ENCODE peak calls at places on chromosomes 1 and 21, in five cellular contexts. H is activated CD8-positive, alpha-beta T cell treated with anti-CD3 and anti-CD28 coated beads for 36 hours; E is AG08396; G is NCI-H510A; J is heart left ventricle. N is an unnamed sample.

GRCh38 chr1:84347547-84348239 is 46.2 kb downstream of the SAMD13 start:
- DNase-seq in H (no peak), E (no peak), G (no peak), J (no peak), N (no peak)

GRCh38 chr1:25797939-25798338 is 2.1 kb upstream of the SELENON start:
- DNase-seq in H (peak; percentile 46), E (peak; percentile 77), G (no peak), J (no peak), N (no peak)

GRCh38 chr1:38656741-38657140 is 202.8 kb downstream of the RRAGC start:
- DNase-seq in H (no peak), E (no peak), G (no peak), J (no peak), N (no peak)

GRCh38 chr1:11736746-11737639 is 1.1 kb downstream of the AGTRAP start:
- DNase-seq in H (peak; percentile 71), E (peak; percentile 75), G (peak; percentile 46), J (peak; percentile 34), N (peak; percentile 75)

GRCh38 chr1:157992031-157992568 is 1.3 kb upstream of the KIRREL1 start:
- DNase-seq in H (peak; percentile 67), E (peak; percentile 78), G (peak; percentile 20), J (peak; percentile 70), N (no peak)

GRCh38 chr21:40173833-40174232 is 306.6 kb downstream of the PCP4 start:
- DNase-seq in H (no peak), E (no peak), G (no peak), J (no peak), N (no peak)

GRCh38 chr1:62384276-62385005 is 52.4 kb upstream of the USP1 start:
- DNase-seq in H (no peak), E (peak; percentile 47), G (peak; percentile 59), J (peak; percentile 14), N (no peak)

GRCh38 chr1:156815307-156815826 is 1.3 kb downstream of the SH2D2A start:
- DNase-seq in H (no peak), E (peak; percentile 63), G (no peak), J (peak; percentile 74), N (no peak)

GRCh38 chr1:87221008-87221407 is 107.7 kb upstream of the LMO4 start:
- DNase-seq in H (no peak), E (no peak), G (no peak), J (no peak), N (no peak)

GRCh38 chr1:220881918-220882891 is 3.0 kb downstream of the HLX start:
- DNase-seq in H (no peak), E (peak; percentile 38), G (no peak), J (peak; percentile 42), N (no peak)

GRCh38 chr1:151831605-151832004 is at the start of gene RORC:
- DNase-seq in H (no peak), E (no peak), G (peak; percentile 51), J (peak; percentile 62), N (peak; percentile 84)

GRCh38 chr1:191160837-191161236 is 683.2 kb upstream of the BRINP3 start:
- DNase-seq in H (no peak), E (no peak), G (no peak), J (no peak), N (no peak)

GRCh38 chr1:205319081-205320018 is 2.2 kb downstream of the NUAK2 start:
- DNase-seq in H (peak; percentile 44), E (no peak), G (peak; percentile 78), J (peak; percentile 38), N (peak; percentile 86)

GRCh38 chr1:165129568-165130164 is 226.8 kb downstream of the LMX1A start:
- DNase-seq in H (peak; percentile 68), E (peak; percentile 33), G (peak; percentile 55), J (peak; percentile 18), N (peak; percentile 57)

GRCh38 chr1:185670187-185670627 is 64.0 kb upstream of the HMCN1 start:
- DNase-seq in H (peak; percentile 79), E (peak; percentile 17), G (no peak), J (peak; percentile 40), N (no peak)

GRCh38 chr1:224182057-224182865 is 779 bp upstream of the DEGS1 start:
- DNase-seq in H (peak; percentile 73), E (no peak), G (no peak), J (no peak), N (no peak)

GRCh38 chr21:46096596-46096981 is 1.3 kb upstream of the COL6A2 start:
- DNase-seq in H (no peak), E (no peak), G (no peak), J (peak; percentile 8), N (no peak)

GRCh38 chr1:23421752-23422312 is 2.7 kb downstream of the TCEA3 start:
- DNase-seq in H (no peak), E (peak; percentile 77), G (no peak), J (no peak), N (no peak)

GRCh38 chr1:60510162-60510561 is 436.6 kb upstream of the C1orf87 start:
- DNase-seq in H (no peak), E (no peak), G (no peak), J (no peak), N (no peak)

GRCh38 chr1:194252189-194252588 is 1065.8 kb upstream of the B3GALT2 start:
- DNase-seq in H (no peak), E (no peak), G (no peak), J (no peak), N (no peak)

GRCh38 chr1:63630238-63630637 is 37.0 kb downstream of the PGM1 start:
- DNase-seq in H (no peak), E (no peak), G (no peak), J (no peak), N (no peak)

GRCh38 chr1:91685994-91686393 is 185.3 kb downstream of the CDC7 start:
- DNase-seq in H (no peak), E (no peak), G (no peak), J (no peak), N (no peak)

GRCh38 chr1:183757061-183757460 is 47.9 kb upstream of the RGL1 start:
- DNase-seq in H (no peak), E (peak; percentile 40), G (no peak), J (no peak), N (no peak)

GRCh38 chr1:99173282-99173681 is 91.0 kb upstream of the PLPPR4 start:
- DNase-seq in H (no peak), E (no peak), G (no peak), J (no peak), N (no peak)

GRCh38 chr1:52967666-52968065 is 40.6 kb downstream of the SCP2 start:
- DNase-seq in H (no peak), E (no peak), G (no peak), J (no peak), N (no peak)